ENCODE peak calls at places on chromosomes 7 and 10, in four cellular contexts. One of them, this sample, is unnamed.

GRCh38 chr7:7969306-7970112 is 913 bp downstream of the GLCCI1 start:
- DNase-seq in choroid plexus epithelial cell: peak
- DNase-seq in foreskin fibroblast: no peak
- DNase-seq in HL-60: peak
- DNase-seq in this sample: no peak

GRCh38 chr7:84003191-84003590 is 191.4 kb downstream of the SEMA3A start:
- DNase-seq in choroid plexus epithelial cell: no peak
- DNase-seq in foreskin fibroblast: no peak
- DNase-seq in HL-60: no peak
- DNase-seq in this sample: no peak

GRCh38 chr7:28596245-28596935 is 184.1 kb downstream of the CREB5 start:
- DNase-seq in choroid plexus epithelial cell: peak
- DNase-seq in foreskin fibroblast: no peak
- DNase-seq in HL-60: no peak
- DNase-seq in this sample: no peak

GRCh38 chr10:126661356-126661755 is 9.1 kb downstream of the C10orf90 start:
- DNase-seq in choroid plexus epithelial cell: no peak
- DNase-seq in foreskin fibroblast: no peak
- DNase-seq in HL-60: no peak
- DNase-seq in this sample: no peak

GRCh38 chr10:50286517-50286916 is 35.2 kb upstream of the ASAH2 start:
- DNase-seq in choroid plexus epithelial cell: peak
- DNase-seq in foreskin fibroblast: peak
- DNase-seq in HL-60: no peak
- DNase-seq in this sample: peak

GRCh38 chr7:39624202-39624807 is 933 bp downstream of the RALA start:
- DNase-seq in choroid plexus epithelial cell: peak
- DNase-seq in foreskin fibroblast: no peak
- DNase-seq in HL-60: no peak
- DNase-seq in this sample: no peak

GRCh38 chr7:44678468-44679179 is 70.0 kb upstream of the ZMIZ2 start:
- DNase-seq in choroid plexus epithelial cell: peak
- DNase-seq in foreskin fibroblast: peak
- DNase-seq in HL-60: peak
- DNase-seq in this sample: peak

GRCh38 chr10:79178614-79179403 is 110.0 kb downstream of the ZMIZ1 start:
- DNase-seq in choroid plexus epithelial cell: peak
- DNase-seq in foreskin fibroblast: peak
- DNase-seq in HL-60: no peak
- DNase-seq in this sample: peak

GRCh38 chr7:130425798-130426197 is 15.0 kb downstream of the CEP41 start:
- DNase-seq in choroid plexus epithelial cell: no peak
- DNase-seq in foreskin fibroblast: no peak
- DNase-seq in HL-60: no peak
- DNase-seq in this sample: no peak

GRCh38 chr10:65911431-65911830 is 1014.4 kb upstream of the LRRTM3 start:
- DNase-seq in choroid plexus epithelial cell: no peak
- DNase-seq in foreskin fibroblast: no peak
- DNase-seq in HL-60: no peak
- DNase-seq in this sample: no peak

GRCh38 chr7:953547-954327 is 743 bp downstream of the ADAP1 start:
- DNase-seq in choroid plexus epithelial cell: no peak
- DNase-seq in foreskin fibroblast: no peak
- DNase-seq in HL-60: peak
- DNase-seq in this sample: no peak

GRCh38 chr7:31464601-31465000 is 49.3 kb upstream of the ITPRID1 start:
- DNase-seq in choroid plexus epithelial cell: no peak
- DNase-seq in foreskin fibroblast: no peak
- DNase-seq in HL-60: no peak
- DNase-seq in this sample: no peak

GRCh38 chr10:74671716-74672115 is 154.7 kb upstream of the KAT6B start:
- DNase-seq in choroid plexus epithelial cell: no peak
- DNase-seq in foreskin fibroblast: no peak
- DNase-seq in HL-60: no peak
- DNase-seq in this sample: no peak

GRCh38 chr10:30553018-30553624 is 76.4 kb downstream of the LYZL2 start:
- DNase-seq in choroid plexus epithelial cell: peak
- DNase-seq in foreskin fibroblast: no peak
- DNase-seq in HL-60: no peak
- DNase-seq in this sample: no peak

GRCh38 chr10:117217196-117217761 is 20.0 kb downstream of the KCNK18 start:
- DNase-seq in choroid plexus epithelial cell: peak
- DNase-seq in foreskin fibroblast: no peak
- DNase-seq in HL-60: no peak
- DNase-seq in this sample: no peak

GRCh38 chr10:105287970-105288369 is 646.9 kb downstream of the SORCS3 start:
- DNase-seq in choroid plexus epithelial cell: no peak
- DNase-seq in foreskin fibroblast: no peak
- DNase-seq in HL-60: no peak
- DNase-seq in this sample: no peak

GRCh38 chr7:84675633-84676034 is 481.0 kb upstream of the SEMA3A start:
- DNase-seq in choroid plexus epithelial cell: peak
- DNase-seq in foreskin fibroblast: no peak
- DNase-seq in HL-60: no peak
- DNase-seq in this sample: no peak

GRCh38 chr10:70480254-70480861 is 1.8 kb downstream of the PALD1 start:
- DNase-seq in choroid plexus epithelial cell: no peak
- DNase-seq in foreskin fibroblast: no peak
- DNase-seq in HL-60: peak
- DNase-seq in this sample: no peak

GRCh38 chr10:16777473-16778370 is 39.5 kb downstream of the RSU1 start:
- DNase-seq in choroid plexus epithelial cell: peak
- DNase-seq in foreskin fibroblast: peak
- DNase-seq in HL-60: peak
- DNase-seq in this sample: peak

GRCh38 chr10:60098676-60099601 is 192.6 kb upstream of the CCDC6 start:
- DNase-seq in choroid plexus epithelial cell: no peak
- DNase-seq in foreskin fibroblast: no peak
- DNase-seq in HL-60: peak
- DNase-seq in this sample: no peak

GRCh38 chr7:1611708-1612241 is 41.9 kb upstream of the PSMG3 start:
- DNase-seq in choroid plexus epithelial cell: peak
- DNase-seq in foreskin fibroblast: peak
- DNase-seq in HL-60: no peak
- DNase-seq in this sample: peak

DNA sequence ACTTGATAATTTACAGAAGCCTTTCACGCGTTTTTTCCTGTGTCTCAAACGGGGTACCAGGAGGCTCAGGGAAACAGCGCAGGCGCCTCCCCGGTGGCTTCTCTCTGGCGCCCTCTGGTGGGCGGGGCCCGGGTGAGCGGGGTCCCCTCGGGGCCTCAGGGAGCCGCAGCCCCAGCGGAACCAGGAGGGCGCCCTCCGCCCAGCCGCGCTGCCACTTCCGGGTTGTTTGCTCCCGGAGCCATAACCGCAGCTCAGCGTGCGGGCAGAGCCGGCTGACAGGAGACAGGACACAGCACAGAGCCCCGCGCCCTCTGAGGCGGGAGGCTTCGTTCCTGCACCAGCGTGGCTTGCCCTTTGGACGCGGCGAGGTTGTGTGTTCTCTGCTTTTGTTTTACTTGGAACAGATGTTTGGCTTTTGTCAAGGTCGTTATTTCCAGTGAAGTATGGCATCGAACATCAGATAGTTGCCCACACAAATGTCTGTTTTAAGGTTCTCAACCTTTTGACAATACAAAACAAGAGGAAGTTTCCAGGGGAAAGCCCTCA is 6.9 kb upstream of the CYP2E1 start:
- DNase-seq in choroid plexus epithelial cell: peak
- DNase-seq in foreskin fibroblast: peak
- DNase-seq in HL-60: peak
- DNase-seq in this sample: no peak
- H3K4me3 ChIP-seq in choroid plexus epithelial cell: peak
- H3K4me3 ChIP-seq in foreskin fibroblast: peak
- H3K4me3 ChIP-seq in HL-60: no peak
- H3K4me3 ChIP-seq in this sample: peak

GRCh38 chr7:12713625-12714435 is 26.4 kb downstream of the ARL4A start:
- DNase-seq in choroid plexus epithelial cell: no peak
- DNase-seq in foreskin fibroblast: no peak
- DNase-seq in HL-60: no peak
- DNase-seq in this sample: no peak

GRCh38 chr7:12716134-12716667 is 28.8 kb downstream of the ARL4A start:
- DNase-seq in choroid plexus epithelial cell: peak
- DNase-seq in foreskin fibroblast: no peak
- DNase-seq in HL-60: no peak
- DNase-seq in this sample: no peak

GRCh38 chr7:12714436-12714737 is 27.0 kb downstream of the ARL4A start:
- DNase-seq in choroid plexus epithelial cell: no peak
- DNase-seq in foreskin fibroblast: no peak
- DNase-seq in HL-60: no peak
- DNase-seq in this sample: no peak

GRCh38 chr7:12716722-12717121 is 29.3 kb downstream of the ARL4A start:
- DNase-seq in choroid plexus epithelial cell: no peak
- DNase-seq in foreskin fibroblast: no peak
- DNase-seq in HL-60: no peak
- DNase-seq in this sample: no peak

GRCh38 chr7:12715372-12716133 is 28.1 kb downstream of the ARL4A start:
- DNase-seq in choroid plexus epithelial cell: peak
- DNase-seq in foreskin fibroblast: peak
- DNase-seq in HL-60: peak
- DNase-seq in this sample: peak
- H3K4me3 ChIP-seq in choroid plexus epithelial cell: peak
- H3K4me3 ChIP-seq in foreskin fibroblast: peak
- H3K4me3 ChIP-seq in HL-60: no peak
- H3K4me3 ChIP-seq in this sample: peak

DNA sequence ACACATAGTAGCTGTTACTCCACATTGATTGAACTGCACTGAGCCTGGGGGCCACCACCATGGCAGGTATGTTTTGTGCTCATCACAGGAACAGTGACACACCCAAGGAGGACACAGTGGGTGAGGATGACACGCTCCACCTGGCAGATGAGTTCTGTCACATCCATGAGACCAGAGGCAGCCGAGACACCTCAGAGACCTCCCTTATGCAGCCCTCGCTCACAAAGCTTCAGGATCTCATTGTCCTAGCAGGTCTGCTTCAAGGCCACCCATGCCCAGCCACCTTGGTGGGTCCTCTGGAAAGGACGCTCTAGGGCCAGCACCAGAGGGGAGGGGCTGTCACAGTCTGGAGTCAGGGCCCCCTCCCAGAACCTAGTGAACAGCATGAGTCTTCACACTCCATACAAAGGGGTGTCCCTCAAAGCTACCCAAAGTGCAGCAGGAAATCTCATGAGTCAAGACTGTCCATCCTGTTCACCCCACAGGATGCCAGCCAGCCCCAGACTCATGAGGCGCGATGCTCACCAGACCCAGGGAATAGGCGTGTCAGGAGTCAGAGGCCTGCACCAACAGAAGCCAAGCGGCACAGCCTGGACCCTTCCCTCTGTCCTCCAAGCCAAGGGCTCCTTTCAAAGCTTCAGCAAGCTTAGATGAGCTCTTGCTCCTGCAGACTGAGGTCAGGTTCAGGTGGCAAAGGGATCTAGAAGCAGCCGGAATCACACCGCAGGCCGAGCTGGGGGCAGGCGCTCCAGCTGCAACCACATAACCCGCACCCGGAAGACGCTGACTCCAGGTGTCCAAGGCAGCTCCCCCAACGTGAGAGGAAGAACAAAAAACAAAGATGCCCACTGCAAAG is 9.6 kb downstream of the FAM53B start:
- DNase-seq in choroid plexus epithelial cell: no peak
- DNase-seq in foreskin fibroblast: no peak
- DNase-seq in HL-60: no peak
- DNase-seq in this sample: no peak
- H3K4me3 ChIP-seq in choroid plexus epithelial cell: no peak
- H3K4me3 ChIP-seq in foreskin fibroblast: no peak
- H3K4me3 ChIP-seq in HL-60: no peak
- H3K4me3 ChIP-seq in this sample: no peak

GRCh38 chr7:128351296-128352123 is 7.8 kb upstream of the RBM28 start:
- DNase-seq in choroid plexus epithelial cell: no peak
- DNase-seq in foreskin fibroblast: no peak
- DNase-seq in HL-60: no peak
- DNase-seq in this sample: no peak

GRCh38 chr7:128347573-128348147 is 4.0 kb upstream of the RBM28 start:
- DNase-seq in choroid plexus epithelial cell: peak
- DNase-seq in foreskin fibroblast: no peak
- DNase-seq in HL-60: peak
- DNase-seq in this sample: no peak

GRCh38 chr7:128350708-128351295 is 7.1 kb upstream of the RBM28 start:
- DNase-seq in choroid plexus epithelial cell: no peak
- DNase-seq in foreskin fibroblast: no peak
- DNase-seq in HL-60: no peak
- DNase-seq in this sample: no peak

GRCh38 chr7:128352138-128352537 is 8.4 kb upstream of the RBM28 start:
- DNase-seq in choroid plexus epithelial cell: peak
- DNase-seq in foreskin fibroblast: no peak
- DNase-seq in HL-60: no peak
- DNase-seq in this sample: no peak

GRCh38 chr7:128349121-128349825 is 5.6 kb upstream of the RBM28 start:
- DNase-seq in choroid plexus epithelial cell: no peak
- DNase-seq in foreskin fibroblast: no peak
- DNase-seq in HL-60: no peak
- DNase-seq in this sample: no peak
- H3K4me3 ChIP-seq in choroid plexus epithelial cell: no peak
- H3K4me3 ChIP-seq in foreskin fibroblast: no peak
- H3K4me3 ChIP-seq in HL-60: no peak
- H3K4me3 ChIP-seq in this sample: no peak

GRCh38 chr10:96697026-96697425 is 23.3 kb downstream of the PIK3AP1 start:
- DNase-seq in choroid plexus epithelial cell: no peak
- DNase-seq in foreskin fibroblast: no peak
- DNase-seq in HL-60: no peak
- DNase-seq in this sample: no peak
- H3K4me3 ChIP-seq in choroid plexus epithelial cell: no peak
- H3K4me3 ChIP-seq in foreskin fibroblast: no peak
- H3K4me3 ChIP-seq in HL-60: no peak
- H3K4me3 ChIP-seq in this sample: no peak

DNA sequence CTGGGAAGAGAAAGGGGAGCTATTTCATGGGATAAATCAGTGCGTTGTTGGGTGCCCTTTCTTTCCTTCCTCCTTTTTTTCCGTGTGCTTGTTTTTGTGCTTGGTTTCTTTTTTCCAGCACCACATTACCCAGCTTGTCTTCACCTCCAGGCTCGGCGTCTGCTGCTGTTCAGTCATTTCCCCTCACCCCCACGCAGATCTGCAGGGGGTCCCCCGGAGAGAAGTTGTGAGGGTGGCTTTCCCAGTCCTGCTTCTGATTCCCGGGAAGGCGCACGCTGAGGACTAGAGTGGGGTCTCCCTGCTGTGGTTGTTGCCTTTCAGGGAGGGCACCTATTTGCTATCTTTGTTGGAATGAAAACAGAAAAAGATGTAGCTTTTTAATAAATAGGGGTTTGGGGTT is 1.6 kb downstream of the CAMK1D start:
- DNase-seq in choroid plexus epithelial cell: peak
- DNase-seq in foreskin fibroblast: no peak
- DNase-seq in HL-60: no peak
- DNase-seq in this sample: no peak
- H3K4me3 ChIP-seq in choroid plexus epithelial cell: peak
- H3K4me3 ChIP-seq in foreskin fibroblast: peak
- H3K4me3 ChIP-seq in HL-60: no peak
- H3K4me3 ChIP-seq in this sample: peak